ENCODE peak calls at places on chromosomes 2 and 18, in seven cellular contexts. Q is GM23248; A is EH; Y is C1 segment of cervical spinal cord; Z is NCI-H1436; O is nucleus accumbens; I is activated CD4-positive, alpha-beta T cell treated with anti-CD3 and anti-CD28 coated beads, Interleukin-2, amount 50 U/mL, for 1 hour. K is an unnamed sample.

GRCh38 chr2:219509780-219510511 is 4.3 kb upstream of the ASIC4 start:
- DNase-seq in Q (peak; percentile 79), O (no peak), A (peak; percentile 54), Z (peak; percentile 49), Y (peak; percentile 27), I (peak; percentile 54), K (peak; percentile 25)

GRCh38 chr2:9390151-9390850 is 33.0 kb downstream of the ITGB1BP1 start:
- DNase-seq in A (no peak), Y (no peak), Z (no peak), Q (no peak), O (no peak), I (no peak), K (no peak)

GRCh38 chr2:41414486-41415230 is 633.2 kb upstream of the PKDCC start:
- DNase-seq in Y (no peak), Q (peak; percentile 35), I (no peak), A (peak; percentile 37), Z (no peak), O (no peak), K (no peak)

GRCh38 chr2:109174214-109174613 is 45.2 kb downstream of the SH3RF3 start:
- DNase-seq in Y (no peak), I (no peak), A (peak; percentile 39), O (no peak), Z (no peak), Q (peak; percentile 40), K (peak; percentile 9)

GRCh38 chr2:14051401-14051800 is 581.1 kb upstream of the LRATD1 start:
- DNase-seq in Y (no peak), I (no peak), O (no peak), Z (no peak), A (no peak), Q (no peak), K (no peak)

GRCh38 chr2:80530442-80531064 is 226.0 kb upstream of the LRRTM1 start:
- DNase-seq in Z (no peak), Q (no peak), A (no peak), I (no peak), O (no peak), Y (no peak), K (no peak)

GRCh38 chr2:53536583-53537361 is 230.8 kb upstream of the CHAC2 start:
- DNase-seq in Z (no peak), A (no peak), O (no peak), I (no peak), Q (no peak), Y (no peak), K (no peak)

GRCh38 chr2:26650713-26651457 is 9.7 kb upstream of the CIB4 start:
- DNase-seq in O (no peak), Z (no peak), Y (no peak), Q (peak; percentile 6), I (no peak), A (peak; percentile 33), K (peak; percentile 37)

GRCh38 chr2:113888641-113889470 is 1.0 kb upstream of the ACTR3 start:
- DNase-seq in I (no peak), A (no peak), Q (no peak), O (no peak), Z (peak; percentile 46), Y (no peak), K (no peak)

GRCh38 chr18:35691625-35692024 is 110.1 kb downstream of the GALNT1 start:
- DNase-seq in A (no peak), Q (no peak), I (no peak), O (no peak), Z (no peak), Y (no peak), K (no peak)

GRCh38 chr18:5975111-5975622 is 79.8 kb upstream of the TMEM200C start:
- DNase-seq in I (no peak), Z (no peak), Q (peak; percentile 83), A (peak; percentile 78), O (no peak), Y (no peak), K (no peak)

GRCh38 chr2:171016125-171016524 is 87.1 kb downstream of the GORASP2 start:
- DNase-seq in Q (no peak), O (no peak), I (no peak), Z (no peak), Y (no peak), A (no peak), K (no peak)

GRCh38 chr18:49075697-49076096 is 124.9 kb upstream of the SMAD7 start:
- DNase-seq in Z (no peak), Q (no peak), Y (no peak), O (no peak), I (no peak), A (no peak), K (no peak)

GRCh38 chr18:47754311-47755101 is 176.0 kb downstream of the SMAD2 start:
- DNase-seq in A (peak; percentile 15), Y (no peak), I (peak; percentile 37), Q (peak; percentile 38), O (no peak), Z (peak; percentile 66), K (no peak)

GRCh38 chr2:168758970-168759820 is 43.2 kb upstream of the NOSTRIN start:
- DNase-seq in A (peak; percentile 62), I (no peak), Q (peak; percentile 77), Z (peak; percentile 2), Y (no peak), O (no peak), K (no peak)

GRCh38 chr2:9187620-9188214 is 18.9 kb upstream of the ASAP2 start:
- DNase-seq in A (peak; percentile 65), I (no peak), Q (peak; percentile 83), Z (no peak), Y (no peak), O (no peak), K (no peak)

GRCh38 chr2:9796056-9796792 is 47.0 kb upstream of the TAF1B start:
- DNase-seq in O (no peak), Z (no peak), Y (no peak), A (no peak), Q (no peak), I (no peak), K (no peak)

GRCh38 chr2:121532894-121533293 is 2.2 kb downstream of the RNU4ATAC start:
- DNase-seq in Q (no peak), O (no peak), Y (no peak), I (no peak), Z (no peak), A (no peak), K (no peak)

GRCh38 chr2:62783679-62784078 is 78.2 kb downstream of the EHBP1 start:
- DNase-seq in Z (no peak), Q (no peak), A (peak; percentile 51), Y (no peak), O (no peak), I (no peak), K (no peak)

GRCh38 chr2:1721706-1722483 is 22.4 kb downstream of the PXDN start:
- DNase-seq in A (peak; percentile 94), I (no peak), Z (no peak), Y (no peak), O (no peak), Q (peak; percentile 96), K (no peak)